ENCODE peak calls at places on chromosomes 4 and X, in five cellular contexts. P is WTC11, W is HEK293T, S is H1, Z is HCT116. M is an unnamed sample.

GRCh38 chr4:96035727-96036126 is 195.8 kb downstream of the PDHA2 start:
- DNase-seq in P (no peak), Z (peak; percentile 32), S (no peak), W (peak; percentile 9), M (peak; percentile 9)

GRCh38 chr4:115213705-115214104 is 100.3 kb upstream of the NDST4 start:
- DNase-seq in P (no peak), Z (no peak), W (no peak), S (no peak), M (no peak)

GRCh38 chr4:1244978-1245471 is 3.9 kb downstream of the CTBP1 start:
- DNase-seq in Z (no peak), W (no peak), S (no peak), P (peak; percentile 7), M (peak; percentile 4)

GRCh38 chr4:80202190-80202711 is 4.9 kb downstream of the PRDM8 start:
- DNase-seq in P (peak; percentile 85), W (peak; percentile 52), S (peak; percentile 94), Z (no peak), M (no peak)

GRCh38 chr4:10112658-10113284 is 3.8 kb downstream of the WDR1 start:
- DNase-seq in S (peak; percentile 35), Z (no peak), P (no peak), W (no peak), M (no peak)

GRCh38 chr4:82851902-82852750 is 38.8 kb downstream of the SEC31A start:
- DNase-seq in P (no peak), Z (peak; percentile 33), S (no peak), W (peak; percentile 32), M (no peak)

GRCh38 chr4:115159141-115159540 is 45.7 kb upstream of the NDST4 start:
- DNase-seq in W (no peak), Z (no peak), S (no peak), P (no peak), M (no peak)

GRCh38 chr4:143381171-143382118 is 44.8 kb downstream of the GAB1 start:
- DNase-seq in P (no peak), Z (no peak), S (no peak), W (peak; percentile 28), M (no peak)

GRCh38 chr4:97153042-97153441 is 990.2 kb downstream of the STPG2 start:
- DNase-seq in S (no peak), Z (peak; percentile 10), P (no peak), W (peak; percentile 12), M (no peak)

GRCh38 chr4:53962516-53963225 is 101.7 kb downstream of the CHIC2 start:
- DNase-seq in S (no peak), Z (no peak), P (no peak), W (no peak), M (no peak)

GRCh38 chr4:40493160-40493559 is 136.5 kb downstream of the RBM47 start:
- DNase-seq in W (no peak), Z (no peak), S (no peak), P (no peak), M (no peak)

GRCh38 chrX:66914082-66914481 is 275.2 kb upstream of the EDA2R start:
- DNase-seq in W (peak; percentile 6), S (no peak), P (no peak), Z (no peak), M (no peak)

GRCh38 chr4:26323807-26324206 is 3.0 kb downstream of the RBPJ start:
- DNase-seq in P (no peak), S (no peak), W (no peak), Z (no peak), M (no peak)

GRCh38 chrX:2387614-2388239 is 113.0 kb downstream of the DHRSX start:
- DNase-seq in W (no peak), P (no peak), Z (no peak), S (no peak), M (peak; percentile 13)

GRCh38 chr4:37453004-37453360 is 208.4 kb downstream of the NWD2 start:
- DNase-seq in Z (peak; percentile 58), P (peak; percentile 45), W (peak; percentile 29), S (peak; percentile 65), M (peak; percentile 12)

GRCh38 chr4:112236040-112236439 is 4.5 kb downstream of the AP1AR start:
- DNase-seq in Z (no peak), W (no peak), S (no peak), P (no peak), M (no peak)

GRCh38 chr4:184163813-184164212 is 53.9 kb downstream of the ENPP6 start:
- DNase-seq in W (peak; percentile 66), Z (no peak), P (peak; percentile 81), S (peak; percentile 78), M (peak; percentile 47)

GRCh38 chrX:19626230-19626629 is 110.9 kb upstream of the MAP3K15 start:
- DNase-seq in P (no peak), W (no peak), Z (no peak), S (no peak), M (no peak)

GRCh38 chr4:77777135-77777777 is 41.9 kb downstream of the CNOT6L start:
- DNase-seq in S (no peak), Z (no peak), P (no peak), W (no peak), M (no peak)

GRCh38 chrX:13473666-13474516 is 95.5 kb upstream of the EGFL6 start:
- DNase-seq in Z (no peak), P (no peak), S (no peak), W (no peak), M (no peak)

GRCh38 chr4:100790838-100791615 is 273.2 kb upstream of the EMCN start:
- DNase-seq in Z (no peak), P (no peak), S (no peak), W (no peak), M (no peak)

GRCh38 chrX:132227383-132228112 is 8.3 kb upstream of the RAP2C start:
- DNase-seq in P (no peak), W (no peak), Z (no peak), S (no peak), M (no peak)

GRCh38 chr4:86286729-86287128 is 73.1 kb downstream of the MAPK10 start:
- DNase-seq in S (no peak), P (no peak), W (no peak), Z (no peak), M (no peak)

GRCh38 chrX:17744896-17745523 is 7.7 kb downstream of the SCML1 start:
- DNase-seq in S (no peak), P (no peak), Z (no peak), W (no peak), M (no peak)

GRCh38 chr4:79964715-79965345 is 108.2 kb downstream of the ANTXR2 start:
- DNase-seq in W (no peak), Z (no peak), S (peak; percentile 77), P (peak; percentile 76), M (no peak)

GRCh38 chr4:122827899-122828601 is 1.4 kb downstream of the FGF2 start:
- DNase-seq in P (peak; percentile 83), Z (no peak), S (peak; percentile 69), W (peak; percentile 53), M (peak; percentile 63)

GRCh38 chr4:48445704-48446103 is 37.4 kb upstream of the SLC10A4 start:
- DNase-seq in P (no peak), Z (no peak), S (no peak), W (no peak), M (no peak)

GRCh38 chrX:44898411-44899221 is 25.6 kb downstream of the KDM6A start:
- DNase-seq in Z (no peak), P (no peak), W (no peak), S (peak; percentile 45), M (no peak)

GRCh38 chr4:155805016-155805415 is 46.2 kb downstream of the GUCY1B1 start:
- DNase-seq in S (no peak), P (no peak), W (no peak), Z (no peak), M (no peak)

GRCh38 chr4:87465739-87466366 is 43.5 kb downstream of the NUDT9 start:
- DNase-seq in W (peak; percentile 27), P (no peak), Z (peak; percentile 38), S (no peak), M (peak; percentile 60)

GRCh38 chr4:2333356-2333841 is 71.5 kb upstream of the MXD4 start:
- DNase-seq in S (no peak), P (no peak), Z (no peak), W (peak; percentile 6), M (no peak)

GRCh38 chr4:175953960-175954521 is 111.6 kb upstream of the WDR17 start:
- DNase-seq in Z (no peak), P (no peak), S (no peak), W (peak; percentile 16), M (no peak)

GRCh38 chrX:21176927-21177571 is 197.2 kb upstream of the CNKSR2 start:
- DNase-seq in S (no peak), W (no peak), Z (no peak), P (no peak), M (no peak)

GRCh38 chr4:56990109-56990508 is 11.4 kb downstream of the POLR2B start:
- DNase-seq in Z (no peak), W (no peak), P (no peak), S (no peak), M (no peak)

GRCh38 chr4:15378055-15378454 is 49.8 kb upstream of the C1QTNF7 start:
- DNase-seq in W (no peak), Z (no peak), P (no peak), S (no peak), M (no peak)

GRCh38 chrX:108420481-108420880 is 17.7 kb downstream of the COL4A6 start:
- DNase-seq in P (no peak), Z (no peak), S (no peak), W (no peak), M (no peak)

GRCh38 chrX:116281106-116281505 is 110.6 kb downstream of the AGTR2 start:
- DNase-seq in P (no peak), Z (no peak), S (no peak), W (no peak), M (no peak)
- TF ChIP-seq SP1 in P (no peak), Z (no peak), S (no peak), W (no peak), M (no peak)

GRCh38 chr4:24745172-24745895 is 50.0 kb upstream of the SOD3 start:
- DNase-seq in P (no peak), S (no peak), Z (no peak), W (no peak), M (no peak)
- TF ChIP-seq SP1 in P (no peak), S (no peak), Z (no peak), W (no peak), M (no peak)

GRCh38 chrX:56795309-56795868 is 66.3 kb downstream of the NBDY start:
- DNase-seq in Z (no peak), W (no peak), S (peak; percentile 6), P (no peak), M (no peak)
- TF ChIP-seq SP1 in Z (no peak), W (no peak), S (no peak), P (no peak), M (no peak)

GRCh38 chrX:16573781-16574180 is 76.2 kb upstream of the S100G start:
- DNase-seq in W (no peak), Z (no peak), S (no peak), P (no peak), M (no peak)
- TF ChIP-seq SP1 in W (no peak), Z (no peak), S (no peak), P (no peak), M (no peak)

GRCh38 chr4:126269106-126269505 is 954.4 kb downstream of the FAT4 start:
- DNase-seq in P (no peak), S (no peak), Z (no peak), W (no peak), M (no peak)

GRCh38 chr4:126268106-126268505 is 953.4 kb downstream of the FAT4 start:
- DNase-seq in W (no peak), Z (no peak), S (no peak), P (no peak), M (no peak)

GRCh38 chr4:126265880-126266279 is 951.1 kb downstream of the FAT4 start:
- DNase-seq in P (no peak), S (no peak), Z (no peak), W (no peak), M (no peak)

GRCh38 chr4:126267689-126268088 is 952.9 kb downstream of the FAT4 start:
- DNase-seq in S (no peak), P (no peak), Z (no peak), W (no peak), M (no peak)

GRCh38 chr4:126264839-126265238 is 950.1 kb downstream of the FAT4 start:
- DNase-seq in Z (no peak), S (no peak), W (no peak), P (no peak), M (no peak)
- TF ChIP-seq SP1 in Z (no peak), S (no peak), W (no peak), P (no peak), M (no peak)